ENCODE peak calls at places on chromosomes 11 and 22, in nine cellular contexts. M, G, D, H, J, Q, W, U and B are unnamed samples.

GRCh38 chr22:30079952-30080533 is at the start of gene HORMAD2:
- DNase-seq in M (no peak), G (no peak), D (no peak), H (peak), J (no peak), Q (no peak), W (no peak), U (no peak), B (peak)

GRCh38 chr11:70815485-70815832 is 417.1 kb downstream of the CTTN start:
- DNase-seq in M (no peak), G (no peak), D (no peak), H (no peak), J (no peak), Q (no peak), W (no peak), U (no peak), B (no peak)

GRCh38 chr11:72348250-72348649 is 86.1 kb downstream of the CLPB start:
- DNase-seq in M (no peak), G (no peak), D (no peak), H (no peak), J (no peak), Q (no peak), W (no peak), U (no peak), B (no peak)

GRCh38 chr11:11810764-11811726 is 30.7 kb upstream of the USP47 start:
- DNase-seq in M (no peak), G (no peak), D (no peak), H (no peak), J (no peak), Q (no peak), W (peak), U (no peak), B (no peak)

GRCh38 chr11:101127348-101127698 is 2.3 kb downstream of the PGR start:
- DNase-seq in M (no peak), G (no peak), D (no peak), H (no peak), J (no peak), Q (no peak), W (peak), U (no peak), B (peak)

GRCh38 chr11:10305964-10306918 is 1.4 kb downstream of the ADM start:
- DNase-seq in M (peak), G (no peak), D (peak), H (peak), J (no peak), Q (peak), W (no peak), U (no peak), B (no peak)

GRCh38 chr11:1388763-1389102 is 1.0 kb upstream of the BRSK2 start:
- DNase-seq in M (no peak), G (no peak), D (no peak), H (no peak), J (no peak), Q (no peak), W (no peak), U (no peak), B (peak)

GRCh38 chr11:90434858-90435257 is 212.0 kb upstream of the CHORDC1 start:
- DNase-seq in M (no peak), G (no peak), D (no peak), H (no peak), J (no peak), Q (no peak), W (peak), U (no peak), B (no peak)

GRCh38 chr11:122209619-122210377 is 93.8 kb upstream of the BLID start:
- DNase-seq in M (no peak), G (peak), D (no peak), H (peak), J (no peak), Q (no peak), W (no peak), U (no peak), B (no peak)

GRCh38 chr11:77205467-77206263 is 77.6 kb downstream of the MYO7A start:
- DNase-seq in M (no peak), G (no peak), D (no peak), H (no peak), J (no peak), Q (no peak), W (no peak), U (no peak), B (peak)

GRCh38 chr11:18115360-18116127 is 9.7 kb upstream of the SAAL1 start:
- DNase-seq in M (peak), G (peak), D (peak), H (peak), J (peak), Q (peak), W (peak), U (peak), B (peak)

GRCh38 chr11:128948583-128948982 is 5.9 kb upstream of the TP53AIP1 start:
- DNase-seq in M (no peak), G (no peak), D (no peak), H (no peak), J (no peak), Q (no peak), W (no peak), U (no peak), B (no peak)

GRCh38 chr11:72613977-72614376 is 60.2 kb downstream of the PDE2A start:
- DNase-seq in M (no peak), G (no peak), D (no peak), H (no peak), J (no peak), Q (no peak), W (no peak), U (no peak), B (no peak)

GRCh38 chr11:95506777-95507176 is 275.8 kb upstream of the SESN3 start:
- DNase-seq in M (no peak), G (no peak), D (no peak), H (peak), J (no peak), Q (no peak), W (no peak), U (no peak), B (no peak)

GRCh38 chr22:50067244-50067643 is 9.1 kb upstream of the TTLL8 start:
- DNase-seq in M (no peak), G (no peak), D (no peak), H (no peak), J (no peak), Q (no peak), W (no peak), U (no peak), B (no peak)

GRCh38 chr11:112806876-112807275 is 154.3 kb upstream of the NCAM1 start:
- DNase-seq in M (no peak), G (no peak), D (peak), H (no peak), J (no peak), Q (no peak), W (no peak), U (no peak), B (no peak)

GRCh38 chr22:23264610-23265388 is 84.5 kb downstream of the BCR start:
- DNase-seq in M (no peak), G (no peak), D (no peak), H (no peak), J (no peak), Q (no peak), W (no peak), U (no peak), B (no peak)

GRCh38 chr11:126824035-126824607 is 176.4 kb downstream of the KIRREL3 start:
- DNase-seq in M (no peak), G (no peak), D (no peak), H (no peak), J (no peak), Q (no peak), W (no peak), U (no peak), B (no peak)

GRCh38 chr22:23180893-23181762 is 819 bp downstream of the BCR start:
- DNase-seq in M (no peak), G (no peak), D (no peak), H (no peak), J (peak), Q (peak), W (no peak), U (no peak), B (peak)

GRCh38 chr11:117972589-117973445 is 13.4 kb upstream of the IL10RA start:
- DNase-seq in M (no peak), G (no peak), D (no peak), H (no peak), J (no peak), Q (no peak), W (no peak), U (no peak), B (peak)

GRCh38 chr22:24162377-24162927 is 18.8 kb upstream of the SUSD2 start:
- DNase-seq in M (no peak), G (no peak), D (no peak), H (no peak), J (no peak), Q (no peak), W (no peak), U (no peak), B (no peak)

GRCh38 chr22:37298748-37299495 is 16.6 kb downstream of the CYTH4 start:
- DNase-seq in M (no peak), G (no peak), D (no peak), H (no peak), J (no peak), Q (no peak), W (no peak), U (no peak), B (peak)

GRCh38 chr11:76805206-76805913 is 22.2 kb downstream of the TSKU start:
- DNase-seq in M (no peak), G (peak), D (no peak), H (no peak), J (peak), Q (peak), W (no peak), U (peak), B (peak)

GRCh38 chr11:86447763-86448480 is 73.2 kb downstream of the CCDC81 start:
- DNase-seq in M (no peak), G (no peak), D (no peak), H (no peak), J (no peak), Q (no peak), W (no peak), U (no peak), B (no peak)

GRCh38 chr11:60122414-60123036 is 34.1 kb downstream of the MS4A2 start:
- DNase-seq in M (no peak), G (no peak), D (no peak), H (no peak), J (no peak), Q (no peak), W (no peak), U (no peak), B (no peak)

GRCh38 chr11:47924184-47924671 is 56.1 kb upstream of the PTPRJ start:
- DNase-seq in M (no peak), G (no peak), D (no peak), H (no peak), J (no peak), Q (no peak), W (no peak), U (no peak), B (peak)

GRCh38 chr22:20405931-20406685 is 12.2 kb downstream of the ZNF74 start:
- DNase-seq in M (no peak), G (no peak), D (no peak), H (no peak), J (no peak), Q (no peak), W (no peak), U (no peak), B (no peak)

GRCh38 chr11:106422585-106422984 is 345.1 kb downstream of the AASDHPPT start:
- DNase-seq in M (no peak), G (no peak), D (no peak), H (no peak), J (no peak), Q (no peak), W (no peak), U (no peak), B (no peak)

GRCh38 chr11:10601722-10602281 is 33.3 kb upstream of the LYVE1 start:
- DNase-seq in M (no peak), G (peak), D (no peak), H (no peak), J (no peak), Q (no peak), W (no peak), U (no peak), B (no peak)

GRCh38 chr22:29762263-29762662 is 4.5 kb downstream of the ZMAT5 start:
- DNase-seq in M (no peak), G (no peak), D (no peak), H (no peak), J (no peak), Q (no peak), W (no peak), U (no peak), B (no peak)

GRCh38 chr11:32072872-32073661 is 17.8 kb upstream of the RCN1 start:
- DNase-seq in M (no peak), G (no peak), D (peak), H (no peak), J (no peak), Q (no peak), W (no peak), U (no peak), B (peak)

GRCh38 chr11:63966444-63966843 is 8.0 kb upstream of the COX8A start:
- DNase-seq in M (no peak), G (no peak), D (no peak), H (no peak), J (no peak), Q (no peak), W (no peak), U (no peak), B (no peak)

GRCh38 chr11:44559207-44559943 is 6.1 kb upstream of the CD82 start:
- DNase-seq in M (no peak), G (no peak), D (no peak), H (no peak), J (no peak), Q (no peak), W (no peak), U (no peak), B (no peak)

GRCh38 chr11:128632151-128632791 is 44.9 kb upstream of the ETS1 start:
- DNase-seq in M (peak), G (peak), D (no peak), H (peak), J (peak), Q (no peak), W (peak), U (no peak), B (peak)

GRCh38 chr11:9313648-9314290 is 624 bp downstream of the TMEM41B start:
- DNase-seq in M (peak), G (no peak), D (no peak), H (peak), J (no peak), Q (no peak), W (no peak), U (no peak), B (peak)

GRCh38 chr11:95247883-95248282 is 16.9 kb upstream of the SESN3 start:
- DNase-seq in M (no peak), G (no peak), D (no peak), H (no peak), J (no peak), Q (no peak), W (no peak), U (no peak), B (no peak)

GRCh38 chr11:132028380-132029240 is 658.2 kb downstream of the NTM start:
- DNase-seq in M (no peak), G (peak), D (no peak), H (no peak), J (no peak), Q (no peak), W (no peak), U (no peak), B (no peak)

GRCh38 chr11:76642341-76642740 is 28.2 kb downstream of the LRRC32 start:
- DNase-seq in M (no peak), G (peak), D (no peak), H (no peak), J (no peak), Q (peak), W (no peak), U (no peak), B (no peak)